ENCODE peak calls at places on chromosomes 4 and X, in seven cellular contexts. One of them, this sample, is unnamed.

GRCh38 chr4:105620640-105621323 is 68.4 kb downstream of the ARHGEF38 start:
- DNase-seq in GM23338: no peak
- DNase-seq in Panc1: no peak
- DNase-seq in K562: no peak
- DNase-seq in breast epithelium: no peak
- DNase-seq in HCT116: peak; percentile 16
- DNase-seq in vagina: no peak
- DNase-seq in this sample: no peak

GRCh38 chr4:176762661-176763308 is 29.9 kb downstream of the VEGFC start:
- DNase-seq in GM23338: no peak
- DNase-seq in Panc1: no peak
- DNase-seq in K562: no peak
- DNase-seq in breast epithelium: no peak
- DNase-seq in HCT116: no peak
- DNase-seq in vagina: no peak
- DNase-seq in this sample: no peak

GRCh38 chr4:51831133-51831532 is 11.8 kb upstream of the DCUN1D4 start:
- DNase-seq in GM23338: peak; percentile 83
- DNase-seq in Panc1: no peak
- DNase-seq in K562: no peak
- DNase-seq in breast epithelium: no peak
- DNase-seq in HCT116: peak; percentile 36
- DNase-seq in vagina: no peak
- DNase-seq in this sample: no peak

GRCh38 chr4:114601304-114602052 is 2.9 kb downstream of the UGT8 start:
- DNase-seq in GM23338: no peak
- DNase-seq in Panc1: no peak
- DNase-seq in K562: no peak
- DNase-seq in breast epithelium: no peak
- DNase-seq in HCT116: no peak
- DNase-seq in vagina: no peak
- DNase-seq in this sample: no peak

GRCh38 chr4:56654238-56654632 is 26.9 kb downstream of the HOPX start:
- DNase-seq in GM23338: no peak
- DNase-seq in Panc1: no peak
- DNase-seq in K562: no peak
- DNase-seq in breast epithelium: no peak
- DNase-seq in HCT116: no peak
- DNase-seq in vagina: no peak
- DNase-seq in this sample: no peak

GRCh38 chr4:6383929-6384328 is 88.5 kb downstream of the PPP2R2C start:
- DNase-seq in GM23338: no peak
- DNase-seq in Panc1: no peak
- DNase-seq in K562: no peak
- DNase-seq in breast epithelium: no peak
- DNase-seq in HCT116: no peak
- DNase-seq in vagina: no peak
- DNase-seq in this sample: no peak

GRCh38 chr4:40856836-40857362 is 107.1 kb downstream of the NSUN7 start:
- DNase-seq in GM23338: peak; percentile 95
- DNase-seq in Panc1: no peak
- DNase-seq in K562: peak; percentile 83
- DNase-seq in breast epithelium: peak; percentile 53
- DNase-seq in HCT116: no peak
- DNase-seq in vagina: no peak
- DNase-seq in this sample: no peak

GRCh38 chr4:20984011-20984836 is 284.0 kb downstream of the PACRGL start:
- DNase-seq in GM23338: peak; percentile 52
- DNase-seq in Panc1: no peak
- DNase-seq in K562: no peak
- DNase-seq in breast epithelium: no peak
- DNase-seq in HCT116: no peak
- DNase-seq in vagina: no peak
- DNase-seq in this sample: no peak

GRCh38 chr4:169900241-169900845 is 125.9 kb downstream of the MFAP3L start:
- DNase-seq in GM23338: no peak
- DNase-seq in Panc1: no peak
- DNase-seq in K562: no peak
- DNase-seq in breast epithelium: no peak
- DNase-seq in HCT116: no peak
- DNase-seq in vagina: no peak
- DNase-seq in this sample: no peak

GRCh38 chr4:1985287-1985686 is 23.5 kb downstream of the NELFA start:
- DNase-seq in GM23338: no peak
- DNase-seq in Panc1: no peak
- DNase-seq in K562: no peak
- DNase-seq in breast epithelium: no peak
- DNase-seq in HCT116: no peak
- DNase-seq in vagina: peak; percentile 89
- DNase-seq in this sample: no peak

GRCh38 chr4:88742561-88742960 is 44.9 kb upstream of the NAP1L5 start:
- DNase-seq in GM23338: no peak
- DNase-seq in Panc1: no peak
- DNase-seq in K562: no peak
- DNase-seq in breast epithelium: no peak
- DNase-seq in HCT116: no peak
- DNase-seq in vagina: no peak
- DNase-seq in this sample: no peak

GRCh38 chrX:44244008-44244407 is 99.5 kb downstream of the EFHC2 start:
- DNase-seq in GM23338: peak; percentile 51
- DNase-seq in Panc1: peak; percentile 20
- DNase-seq in K562: no peak
- DNase-seq in breast epithelium: no peak
- DNase-seq in HCT116: peak; percentile 12
- DNase-seq in vagina: no peak
- DNase-seq in this sample: no peak

GRCh38 chrX:54540289-54540688 is 10.3 kb downstream of the GNL3L start:
- DNase-seq in GM23338: peak; percentile 6
- DNase-seq in Panc1: peak; percentile 7
- DNase-seq in K562: no peak
- DNase-seq in breast epithelium: no peak
- DNase-seq in HCT116: no peak
- DNase-seq in vagina: no peak
- DNase-seq in this sample: no peak

GRCh38 chr4:66097271-66097670 is 427.0 kb upstream of the EPHA5 start:
- DNase-seq in GM23338: no peak
- DNase-seq in Panc1: no peak
- DNase-seq in K562: no peak
- DNase-seq in breast epithelium: no peak
- DNase-seq in HCT116: no peak
- DNase-seq in vagina: no peak
- DNase-seq in this sample: no peak

GRCh38 chr4:2354127-2354526 is 64.3 kb downstream of the ZFYVE28 start:
- DNase-seq in GM23338: peak; percentile 67
- DNase-seq in Panc1: no peak
- DNase-seq in K562: peak; percentile 46
- DNase-seq in breast epithelium: peak; percentile 44
- DNase-seq in HCT116: no peak
- DNase-seq in vagina: no peak
- DNase-seq in this sample: peak; percentile 55

GRCh38 chr4:67545996-67546356 is 673 bp upstream of the CENPC start:
- DNase-seq in GM23338: peak; percentile 8
- DNase-seq in Panc1: no peak
- DNase-seq in K562: no peak
- DNase-seq in breast epithelium: no peak
- DNase-seq in HCT116: no peak
- DNase-seq in vagina: no peak
- DNase-seq in this sample: no peak

GRCh38 chr4:183118585-183118984 is 19.5 kb downstream of the WWC2 start:
- DNase-seq in GM23338: peak; percentile 85
- DNase-seq in Panc1: peak; percentile 46
- DNase-seq in K562: no peak
- DNase-seq in breast epithelium: no peak
- DNase-seq in HCT116: no peak
- DNase-seq in vagina: no peak
- DNase-seq in this sample: no peak

GRCh38 chr4:183118141-183118540 is 19.1 kb downstream of the WWC2 start:
- DNase-seq in GM23338: no peak
- DNase-seq in Panc1: no peak
- DNase-seq in K562: no peak
- DNase-seq in breast epithelium: no peak
- DNase-seq in HCT116: no peak
- DNase-seq in vagina: no peak
- DNase-seq in this sample: no peak
- H3K27ac ChIP-seq in GM23338: peak overlapping the region; percentile 93
- H3K27ac ChIP-seq in Panc1: peak overlapping the region; percentile 75
- H3K27ac ChIP-seq in K562: no peak overlapping the region
- H3K27ac ChIP-seq in breast epithelium: no peak overlapping the region
- H3K27ac ChIP-seq in HCT116: no peak overlapping the region
- H3K27ac ChIP-seq in vagina: no peak overlapping the region
- H3K27ac ChIP-seq in this sample: no peak overlapping the region

DNA sequence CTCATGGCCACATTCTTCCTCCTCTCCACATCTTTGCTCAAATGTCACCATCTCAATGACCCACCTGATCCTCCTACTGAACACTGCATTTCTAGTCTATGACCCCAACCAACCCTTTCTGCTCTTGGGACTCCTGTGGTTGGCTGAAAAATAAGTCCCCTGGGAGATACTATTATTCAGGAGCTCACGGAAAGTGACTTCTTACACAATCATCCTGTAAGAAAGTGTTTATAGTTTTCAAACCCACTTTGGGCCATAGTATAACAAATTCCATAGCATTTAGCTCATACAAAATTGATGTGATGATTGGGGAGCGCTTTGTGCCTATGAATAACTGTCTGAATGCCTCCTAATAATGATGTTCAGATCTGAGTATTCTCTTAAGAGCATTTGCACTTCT is 161.4 kb upstream of the HS3ST1 start:
- DNase-seq in GM23338: no peak
- DNase-seq in Panc1: no peak
- DNase-seq in K562: no peak
- DNase-seq in breast epithelium: no peak
- DNase-seq in HCT116: no peak
- DNase-seq in vagina: no peak
- DNase-seq in this sample: no peak
- TF ChIP-seq POLR2AphosphoS5 in GM23338: no peak
- TF ChIP-seq POLR2AphosphoS5 in Panc1: no peak
- TF ChIP-seq POLR2AphosphoS5 in K562: no peak
- TF ChIP-seq POLR2AphosphoS5 in breast epithelium: no peak
- TF ChIP-seq POLR2AphosphoS5 in HCT116: no peak
- TF ChIP-seq POLR2AphosphoS5 in vagina: no peak
- TF ChIP-seq POLR2AphosphoS5 in this sample: no peak

GRCh38 chrX:127574829-127575228 is 477.4 kb downstream of the ACTRT1 start:
- DNase-seq in GM23338: no peak
- DNase-seq in Panc1: no peak
- DNase-seq in K562: no peak
- DNase-seq in breast epithelium: no peak
- DNase-seq in HCT116: no peak
- DNase-seq in vagina: no peak
- DNase-seq in this sample: no peak

DNA sequence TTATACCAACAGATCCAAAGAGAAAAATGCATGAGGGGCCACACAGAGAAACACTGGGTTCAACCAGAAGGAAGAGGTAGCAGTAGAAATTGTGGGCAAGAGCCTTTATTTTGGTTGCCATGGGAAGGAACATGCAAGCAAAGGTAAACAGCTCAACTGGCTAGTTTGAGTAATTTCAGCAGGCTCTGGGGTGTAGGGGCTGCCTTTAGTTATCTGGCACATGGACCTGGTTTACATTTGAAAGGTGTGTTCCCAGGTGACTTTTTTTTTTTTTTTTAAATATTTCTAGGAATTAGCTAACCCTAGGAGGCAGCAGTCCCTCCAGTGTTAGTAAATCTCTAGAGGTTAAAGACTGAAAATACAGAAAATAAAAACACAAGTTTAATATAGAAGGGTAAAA is 481.9 kb downstream of the ACTRT1 start:
- DNase-seq in GM23338: peak; percentile 41
- DNase-seq in Panc1: no peak
- DNase-seq in K562: no peak
- DNase-seq in breast epithelium: no peak
- DNase-seq in HCT116: no peak
- DNase-seq in vagina: no peak
- DNase-seq in this sample: no peak
- H3K27ac ChIP-seq in GM23338: no peak overlapping the region
- H3K27ac ChIP-seq in Panc1: no peak overlapping the region
- H3K27ac ChIP-seq in K562: no peak overlapping the region
- H3K27ac ChIP-seq in breast epithelium: no peak overlapping the region
- H3K27ac ChIP-seq in HCT116: no peak overlapping the region
- H3K27ac ChIP-seq in vagina: no peak overlapping the region
- H3K27ac ChIP-seq in this sample: no peak overlapping the region

DNA sequence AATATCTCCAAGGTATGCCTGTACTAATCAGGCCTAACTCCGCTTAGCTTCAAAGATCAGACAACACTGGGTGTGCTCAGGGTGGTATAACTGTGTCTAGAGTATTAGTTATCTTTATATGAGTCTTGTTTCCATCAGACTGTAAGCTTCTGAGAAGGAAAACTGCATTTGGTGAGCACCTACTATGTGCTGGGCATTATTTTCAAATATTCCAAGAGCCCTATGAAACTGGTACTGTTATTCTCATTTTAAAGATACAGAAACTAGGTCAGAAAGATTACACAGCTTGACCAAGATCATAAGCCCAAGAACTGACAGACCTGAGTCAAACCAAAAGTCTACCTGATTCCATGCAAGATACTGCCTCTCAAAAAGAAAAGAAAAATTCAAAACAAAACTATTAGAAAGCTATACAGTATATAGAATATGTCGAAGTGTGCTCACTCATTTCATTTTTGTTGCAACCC is 44.4 kb downstream of the LRBA start:
- DNase-seq in GM23338: no peak
- DNase-seq in Panc1: no peak
- DNase-seq in K562: no peak
- DNase-seq in breast epithelium: no peak
- DNase-seq in HCT116: no peak
- DNase-seq in vagina: no peak
- DNase-seq in this sample: no peak
- TF ChIP-seq POLR2AphosphoS5 in GM23338: no peak
- TF ChIP-seq POLR2AphosphoS5 in Panc1: no peak
- TF ChIP-seq POLR2AphosphoS5 in K562: no peak
- TF ChIP-seq POLR2AphosphoS5 in breast epithelium: no peak
- TF ChIP-seq POLR2AphosphoS5 in HCT116: no peak
- TF ChIP-seq POLR2AphosphoS5 in vagina: no peak
- TF ChIP-seq POLR2AphosphoS5 in this sample: no peak

GRCh38 chr4:156729416-156729815 is 242.2 kb downstream of the PDGFC start:
- DNase-seq in GM23338: no peak
- DNase-seq in Panc1: no peak
- DNase-seq in K562: no peak
- DNase-seq in breast epithelium: no peak
- DNase-seq in HCT116: no peak
- DNase-seq in vagina: no peak
- DNase-seq in this sample: no peak
- H3K27ac ChIP-seq in GM23338: no peak overlapping the region
- H3K27ac ChIP-seq in Panc1: no peak overlapping the region
- H3K27ac ChIP-seq in K562: no peak overlapping the region
- H3K27ac ChIP-seq in breast epithelium: no peak overlapping the region
- H3K27ac ChIP-seq in HCT116: no peak overlapping the region
- H3K27ac ChIP-seq in vagina: no peak overlapping the region
- H3K27ac ChIP-seq in this sample: no peak overlapping the region

GRCh38 chr4:119037709-119038463 is 97.7 kb upstream of the MYOZ2 start:
- DNase-seq in GM23338: no peak
- DNase-seq in Panc1: no peak
- DNase-seq in K562: no peak
- DNase-seq in breast epithelium: no peak
- DNase-seq in HCT116: no peak
- DNase-seq in vagina: no peak
- DNase-seq in this sample: no peak
- TF ChIP-seq POLR2AphosphoS5 in GM23338: no peak
- TF ChIP-seq POLR2AphosphoS5 in Panc1: no peak
- TF ChIP-seq POLR2AphosphoS5 in K562: no peak
- TF ChIP-seq POLR2AphosphoS5 in breast epithelium: no peak
- TF ChIP-seq POLR2AphosphoS5 in HCT116: no peak
- TF ChIP-seq POLR2AphosphoS5 in vagina: no peak
- TF ChIP-seq POLR2AphosphoS5 in this sample: no peak